ENCODE peak calls at places on chromosomes 13 and 19, in five cellular contexts. R is activated naive CD8-positive, alpha-beta T cell treated with anti-CD3 and anti-CD28 coated beads, Interleukin-2, amount 10 ng/mL, durations not matched to agents 7 days and 5 days; H is NCI-H187; X is DMS153; Z is hypothalamus. V is an unnamed sample.

GRCh38 chr19:29680447-29680846 is 15.2 kb downstream of the PLEKHF1 start:
- DNase-seq in R (peak), H (no peak), X (no peak), Z (no peak), V (peak)

GRCh38 chr13:35984776-35985453 is 146.3 kb downstream of the DCLK1 start:
- DNase-seq in R (no peak), H (peak), X (peak), Z (no peak), V (no peak)

GRCh38 chr19:19542507-19542906 is 4.4 kb downstream of the CILP2 start:
- DNase-seq in R (peak), H (no peak), X (no peak), Z (no peak), V (peak)

GRCh38 chr19:15181394-15181793 is 19.4 kb downstream of the NOTCH3 start:
- DNase-seq in R (no peak), H (peak), X (peak), Z (no peak), V (no peak)

GRCh38 chr13:99974939-99975561 is 3.5 kb upstream of the ZIC5 start:
- DNase-seq in R (peak), H (no peak), X (no peak), Z (no peak), V (no peak)

GRCh38 chr13:59679239-59679638 is 484.5 kb downstream of the DIAPH3 start:
- DNase-seq in R (no peak), H (no peak), X (no peak), Z (no peak), V (no peak)

GRCh38 chr13:36712785-36713184 is 39.0 kb downstream of the SERTM1 start:
- DNase-seq in R (no peak), H (no peak), X (no peak), Z (no peak), V (no peak)

GRCh38 chr19:38090561-38090960 is 133.5 kb downstream of the DPF1 start:
- DNase-seq in R (no peak), H (no peak), X (no peak), Z (peak), V (no peak)

GRCh38 chr19:16497837-16498236 is 1.6 kb downstream of the C19orf44 start:
- DNase-seq in R (no peak), H (no peak), X (no peak), Z (no peak), V (no peak)

GRCh38 chr19:39474139-39474620 is 6.5 kb upstream of the TIMM50 start:
- DNase-seq in R (peak), H (peak), X (no peak), Z (peak), V (no peak)

GRCh38 chr13:24002206-24002815 is 105.0 kb upstream of the C1QTNF9B start:
- DNase-seq in R (no peak), H (no peak), X (no peak), Z (no peak), V (no peak)

GRCh38 chr13:94968040-94968756 is 255.9 kb upstream of the SOX21 start:
- DNase-seq in R (peak), H (no peak), X (no peak), Z (peak), V (no peak)

GRCh38 chr19:33447336-33448158 is 74.0 kb downstream of the CEBPG start:
- DNase-seq in R (no peak), H (no peak), X (no peak), Z (no peak), V (peak)

GRCh38 chr19:16351133-16351809 is 26.6 kb downstream of the KLF2 start:
- DNase-seq in R (no peak), H (no peak), X (no peak), Z (no peak), V (no peak)

GRCh38 chr19:24003537-24003936 is 83.5 kb upstream of the ZNF254 start:
- DNase-seq in R (no peak), H (no peak), X (no peak), Z (no peak), V (no peak)

GRCh38 chr13:48782429-48782840 is 128.7 kb downstream of the CYSLTR2 start:
- DNase-seq in R (no peak), H (no peak), X (no peak), Z (no peak), V (no peak)

GRCh38 chr13:109918179-109918651 is 131.8 kb upstream of the IRS2 start:
- DNase-seq in R (no peak), H (no peak), X (no peak), Z (no peak), V (no peak)

GRCh38 chr19:9132422-9132821 is 5.7 kb upstream of the OR7G3 start:
- DNase-seq in R (no peak), H (no peak), X (no peak), Z (no peak), V (no peak)

GRCh38 chr19:46299004-46299509 is 2.2 kb downstream of the HIF3A start:
- DNase-seq in R (no peak), H (peak), X (peak), Z (peak), V (peak)

GRCh38 chr19:58361900-58362271 is 665 bp downstream of the ZNF497 start:
- DNase-seq in R (peak), H (peak), X (no peak), Z (no peak), V (peak)

GRCh38 chr19:5881543-5882299 is 11.4 kb upstream of the FUT5 start:
- DNase-seq in R (no peak), H (no peak), X (peak), Z (no peak), V (no peak)

GRCh38 chr13:112812306-112813034 is 122.6 kb downstream of the ATP11A start:
- DNase-seq in R (no peak), H (no peak), X (no peak), Z (no peak), V (no peak)

GRCh38 chr13:32811297-32811800 is 204.9 kb upstream of the KL start:
- DNase-seq in R (peak), H (no peak), X (peak), Z (no peak), V (peak)

GRCh38 chr13:76387561-76387960 is 498.6 kb downstream of the KCTD12 start:
- DNase-seq in R (no peak), H (no peak), X (no peak), Z (no peak), V (peak)

GRCh38 chr13:110580800-110581199 is 19.3 kb upstream of the RAB20 start:
- DNase-seq in R (no peak), H (no peak), X (no peak), Z (no peak), V (no peak)

GRCh38 chr13:107866666-107867623 is 348.4 kb downstream of the LIG4 start:
- DNase-seq in R (peak), H (peak), X (no peak), Z (no peak), V (no peak)

V was measured in HL-60.